ENCODE peak calls at places on chromosomes 16 and 17, in four cellular contexts. R is lung, M is NCI-H187, B is neural crest cell. J is an unnamed sample.

GRCh38 chr16:85778873-85779272 is 20.5 kb downstream of the EMC8 start:
- DNase-seq in R (no peak), B (no peak), M (no peak), J (no peak)

GRCh38 chr16:58280846-58281301 is 14.0 kb downstream of the PRSS54 start:
- DNase-seq in R (no peak), M (no peak), B (no peak), J (no peak)

GRCh38 chr17:700504-701094 is 14.0 kb downstream of the VPS53 start:
- DNase-seq in B (no peak), M (no peak), R (no peak), J (no peak)

GRCh38 chr16:69187891-69188451 is 1.0 kb downstream of the SNTB2 start:
- DNase-seq in B (peak), R (peak), M (no peak), J (no peak)

GRCh38 chr17:263271-263670 is 81.8 kb upstream of the DOC2B start:
- DNase-seq in B (no peak), R (no peak), M (no peak), J (no peak)

GRCh38 chr17:69637399-69638165 is 223.1 kb downstream of the MAP2K6 start:
- DNase-seq in R (no peak), M (no peak), B (no peak), J (no peak)

GRCh38 chr17:77943971-77944370 is 14.5 kb upstream of the TNRC6C start:
- DNase-seq in R (no peak), B (no peak), M (no peak), J (no peak)

GRCh38 chr17:30389755-30390300 is 11.1 kb downstream of the CPD start:
- DNase-seq in B (no peak), R (no peak), M (no peak), J (no peak)

GRCh38 chr17:30832438-30832790 is 648 bp downstream of the ATAD5 start:
- DNase-seq in M (no peak), B (no peak), R (no peak), J (no peak)

GRCh38 chr17:79950711-79951110 is 85.0 kb downstream of the TBC1D16 start:
- DNase-seq in R (no peak), B (peak), M (no peak), J (no peak)

GRCh38 chr16:71803305-71803690 is 5.3 kb downstream of the AP1G1 start:
- DNase-seq in B (no peak), M (no peak), R (no peak), J (no peak)

GRCh38 chr17:74972107-74972972 is at the start of gene HID1:
- DNase-seq in R (peak), M (peak), B (peak), J (no peak)

GRCh38 chr16:1770328-1771071 is 843 bp downstream of the NME3 start:
- DNase-seq in B (no peak), R (peak), M (peak), J (no peak)

GRCh38 chr17:47862621-47863440 is 11.9 kb upstream of the SP6 start:
- DNase-seq in R (no peak), M (no peak), B (no peak), J (no peak)

GRCh38 chr16:54268766-54269165 is 17.8 kb downstream of the IRX3 start:
- DNase-seq in B (no peak), R (no peak), M (no peak), J (no peak)

GRCh38 chr17:71405101-71405500 is 715.7 kb upstream of the SOX9 start:
- DNase-seq in M (no peak), R (no peak), B (no peak), J (no peak)

GRCh38 chr17:67068999-67069398 is 24.6 kb downstream of the CACNG1 start:
- DNase-seq in R (no peak), M (peak), B (no peak), J (no peak)

GRCh38 chr17:47935961-47936360 is 5.4 kb upstream of the PNPO start:
- DNase-seq in B (no peak), R (no peak), M (no peak), J (no peak)

GRCh38 chr16:83538707-83539106 is 269.1 kb upstream of the HSBP1 start:
- DNase-seq in M (no peak), R (no peak), B (no peak), J (no peak)

GRCh38 chr17:79285973-79286372 is 211.3 kb downstream of the ENGASE start:
- DNase-seq in B (no peak), R (no peak), M (no peak), J (no peak)

GRCh38 chr17:48756816-48757215 is 28.3 kb upstream of the HOXB13 start:
- DNase-seq in M (no peak), R (no peak), B (no peak), J (no peak)

GRCh38 chr17:78141437-78142112 is 4.6 kb upstream of the C17orf99 start:
- DNase-seq in R (peak), M (no peak), B (no peak), J (no peak)

GRCh38 chr16:424033-424622 is 1.3 kb upstream of the RAB11FIP3 start:
- DNase-seq in B (no peak), R (peak), M (no peak), J (no peak)

GRCh38 chr17:19590912-19591551 is 57.4 kb downstream of the SLC47A1 start:
- DNase-seq in M (no peak), R (no peak), B (no peak), J (no peak)

GRCh38 chr16:73092236-73092781 is 44.4 kb upstream of the ZFHX3 start:
- DNase-seq in B (peak), M (no peak), R (no peak), J (no peak)